ENCODE peak calls at places on chromosomes 4 and X, in seven cellular contexts. L is K562, W is GM23338, M is HepG2, N is HCT116, B is endothelial cell of umbilical vein, H is GM12878. V is an unnamed sample.

GRCh38 chrX:53883196-53883595 is 161.1 kb downstream of the PHF8 start:
- DNase-seq in H (no peak), L (no peak), W (no peak), N (no peak), M (peak), B (no peak), V (no peak)

GRCh38 chr4:165191814-165192499 is 15.4 kb upstream of the KLHL2 start:
- DNase-seq in L (no peak), W (no peak), N (no peak), M (no peak), H (no peak), B (no peak), V (no peak)

GRCh38 chr4:145231906-145232700 is 51.7 kb upstream of the OTUD4 start:
- DNase-seq in W (no peak), B (peak), M (no peak), H (no peak), L (no peak), N (no peak), V (no peak)

GRCh38 chr4:187227907-187228699 is 504.4 kb upstream of the FAT1 start:
- DNase-seq in N (no peak), L (no peak), M (no peak), W (no peak), B (no peak), H (no peak), V (no peak)

GRCh38 chr4:109729155-109729562 is 711 bp downstream of the PLA2G12A start:
- DNase-seq in M (no peak), N (no peak), W (peak), B (peak), H (no peak), L (peak), V (no peak)

GRCh38 chr4:150679767-150680088 is 97.8 kb downstream of the MAB21L2 start:
- DNase-seq in H (no peak), B (no peak), L (no peak), N (no peak), W (no peak), M (no peak), V (no peak)

GRCh38 chr4:7973545-7973981 is 33.9 kb upstream of the AFAP1 start:
- DNase-seq in M (no peak), L (no peak), B (no peak), H (no peak), W (no peak), N (no peak), V (no peak)

GRCh38 chrX:136147966-136148365 is 633 bp downstream of the FHL1 start:
- DNase-seq in L (no peak), B (no peak), N (no peak), M (no peak), H (no peak), W (peak), V (no peak)

GRCh38 chrX:44967221-44967620 is 94.2 kb downstream of the KDM6A start:
- DNase-seq in H (no peak), N (no peak), L (no peak), M (no peak), B (no peak), W (no peak), V (no peak)

GRCh38 chr4:88514557-88515511 is 8.7 kb downstream of the PYURF start:
- DNase-seq in M (peak), W (no peak), B (no peak), L (no peak), N (no peak), H (no peak), V (no peak)

GRCh38 chr4:128590773-128591172 is 218.7 kb upstream of the JADE1 start:
- DNase-seq in H (no peak), M (no peak), B (no peak), L (no peak), W (no peak), N (no peak), V (no peak)

GRCh38 chrX:132786217-132786616 is 172.2 kb downstream of the HS6ST2 start:
- DNase-seq in W (no peak), L (no peak), B (no peak), H (no peak), M (no peak), N (no peak), V (no peak)

GRCh38 chr4:19686456-19686855 is 565.2 kb upstream of the SLIT2 start:
- DNase-seq in H (no peak), B (no peak), L (no peak), N (no peak), W (no peak), M (no peak), V (no peak)

GRCh38 chr4:158282252-158282651 is 72.0 kb downstream of the TMEM144 start:
- DNase-seq in N (peak), L (no peak), W (no peak), H (no peak), M (no peak), B (no peak), V (no peak)

GRCh38 chrX:22575161-22575845 is 302.6 kb downstream of the CBLL2 start:
- DNase-seq in B (no peak), N (no peak), W (no peak), H (no peak), L (no peak), M (no peak), V (no peak)

GRCh38 chr4:110586137-110586850 is 36.6 kb downstream of the PITX2 start:
- DNase-seq in L (no peak), M (no peak), H (no peak), B (peak), N (peak), W (peak), V (peak)

GRCh38 chrX:47992093-47992375 is 11.8 kb downstream of the ZNF182 start:
- DNase-seq in L (no peak), W (no peak), B (no peak), M (no peak), H (no peak), N (no peak), V (no peak)

DNA sequence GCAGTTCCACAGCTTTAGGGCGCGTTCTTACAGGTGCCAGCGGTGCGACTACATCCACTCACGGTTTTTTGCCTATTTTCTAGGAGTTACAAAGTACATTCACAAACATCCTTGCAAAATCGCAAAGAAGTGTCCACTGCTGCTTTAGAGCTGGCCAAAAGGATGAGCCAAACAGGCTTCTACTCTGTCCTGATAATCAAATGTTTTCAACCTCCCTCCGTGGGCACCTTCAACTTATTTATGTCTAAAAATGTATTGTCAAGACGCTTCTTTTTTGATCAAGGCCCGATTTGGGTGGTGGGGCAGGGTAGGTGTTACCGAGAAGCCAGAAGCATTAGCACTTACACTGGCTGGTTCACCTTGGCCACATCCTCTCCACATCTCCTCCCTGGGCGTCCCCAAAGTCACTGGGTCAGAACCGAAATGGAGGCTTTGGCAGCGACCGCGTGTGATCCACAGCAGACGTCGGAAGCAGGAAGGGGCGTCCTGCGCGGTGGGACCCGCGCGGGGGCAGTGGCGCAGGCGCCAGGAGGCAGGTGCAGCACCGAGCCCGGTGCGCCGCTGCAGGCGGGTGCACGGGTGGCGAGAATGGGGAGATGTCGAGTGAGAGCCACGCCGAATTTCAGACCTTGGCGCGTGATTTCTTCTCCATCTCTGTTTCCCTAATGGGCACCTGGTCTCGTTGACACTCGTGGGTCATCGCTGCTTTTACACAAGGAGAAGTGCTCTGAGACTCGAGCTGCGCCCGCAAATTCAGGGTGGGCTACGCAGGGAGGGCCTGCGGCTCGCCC is 16.9 kb downstream of the NKX3-2 start:
- DNase-seq in W (no peak), L (peak), H (no peak), M (no peak), N (no peak), B (no peak), V (no peak)
- TF ChIP-seq EZH2 in W (peak), L (no peak), H (no peak), M (no peak), N (no peak), B (peak), V (no peak)

GRCh38 chr4:177921715-177922114 is 479.5 kb upstream of the AGA start:
- DNase-seq in M (no peak), B (no peak), L (no peak), W (no peak), H (no peak), N (no peak), V (no peak)
- TF ChIP-seq POLR2AphosphoS5 in M (no peak), B (no peak), L (no peak), W (no peak), H (no peak), N (no peak), V (no peak)

GRCh38 chrX:25022499-25023325 is 6.9 kb upstream of the ARX start:
- DNase-seq in N (no peak), W (peak), B (no peak), L (no peak), M (no peak), H (no peak), V (no peak)
- TF ChIP-seq EZH2 in N (no peak), W (peak), B (peak), L (no peak), M (no peak), H (no peak), V (no peak)

DNA sequence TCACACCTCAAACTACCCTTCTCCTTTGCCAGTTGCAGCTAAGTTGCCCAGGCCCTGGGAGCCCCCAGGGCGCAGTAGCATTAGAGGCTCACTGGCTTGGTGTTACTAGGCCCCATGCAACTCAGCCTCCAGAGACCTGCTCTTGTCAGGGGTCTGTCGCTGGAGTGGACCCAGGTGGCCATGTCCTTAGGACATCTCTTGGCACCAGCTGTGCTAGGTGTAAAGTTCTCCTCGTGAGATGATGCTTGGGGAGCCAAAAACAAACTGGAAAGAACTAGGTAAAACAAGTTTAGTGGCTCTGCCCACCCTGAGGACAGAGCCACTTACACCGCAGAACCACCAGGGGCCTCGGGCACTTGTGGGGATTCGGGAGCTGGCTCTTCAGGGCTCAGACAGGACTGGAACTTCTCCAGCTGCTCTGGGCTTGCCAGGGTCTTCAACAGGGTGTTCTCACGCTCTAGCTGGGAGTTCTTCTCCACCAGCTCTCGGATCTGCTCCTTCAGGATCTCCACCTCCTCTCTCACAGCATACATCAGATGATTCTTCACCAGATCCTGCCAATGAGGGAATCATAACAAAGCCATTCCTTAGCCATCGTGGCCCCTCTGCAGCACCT is 61.3 kb downstream of the TSC22D3 start:
- DNase-seq in M (no peak), H (no peak), N (no peak), W (no peak), B (no peak), L (no peak), V (no peak)
- TF ChIP-seq POLR2AphosphoS5 in M (no peak), H (no peak), N (no peak), W (no peak), B (no peak), L (no peak), V (no peak)

GRCh38 chr4:67983333-67983732 is 20.0 kb upstream of the TMPRSS11A start:
- DNase-seq in B (no peak), L (no peak), W (no peak), H (no peak), N (no peak), M (no peak), V (no peak)

GRCh38 chr4:67980512-67980911 is 17.2 kb upstream of the TMPRSS11A start:
- DNase-seq in W (no peak), L (no peak), H (no peak), M (no peak), N (no peak), B (no peak), V (no peak)
- TF ChIP-seq EZH2 in W (no peak), L (no peak), H (no peak), M (no peak), N (no peak), B (no peak), V (no peak)

DNA sequence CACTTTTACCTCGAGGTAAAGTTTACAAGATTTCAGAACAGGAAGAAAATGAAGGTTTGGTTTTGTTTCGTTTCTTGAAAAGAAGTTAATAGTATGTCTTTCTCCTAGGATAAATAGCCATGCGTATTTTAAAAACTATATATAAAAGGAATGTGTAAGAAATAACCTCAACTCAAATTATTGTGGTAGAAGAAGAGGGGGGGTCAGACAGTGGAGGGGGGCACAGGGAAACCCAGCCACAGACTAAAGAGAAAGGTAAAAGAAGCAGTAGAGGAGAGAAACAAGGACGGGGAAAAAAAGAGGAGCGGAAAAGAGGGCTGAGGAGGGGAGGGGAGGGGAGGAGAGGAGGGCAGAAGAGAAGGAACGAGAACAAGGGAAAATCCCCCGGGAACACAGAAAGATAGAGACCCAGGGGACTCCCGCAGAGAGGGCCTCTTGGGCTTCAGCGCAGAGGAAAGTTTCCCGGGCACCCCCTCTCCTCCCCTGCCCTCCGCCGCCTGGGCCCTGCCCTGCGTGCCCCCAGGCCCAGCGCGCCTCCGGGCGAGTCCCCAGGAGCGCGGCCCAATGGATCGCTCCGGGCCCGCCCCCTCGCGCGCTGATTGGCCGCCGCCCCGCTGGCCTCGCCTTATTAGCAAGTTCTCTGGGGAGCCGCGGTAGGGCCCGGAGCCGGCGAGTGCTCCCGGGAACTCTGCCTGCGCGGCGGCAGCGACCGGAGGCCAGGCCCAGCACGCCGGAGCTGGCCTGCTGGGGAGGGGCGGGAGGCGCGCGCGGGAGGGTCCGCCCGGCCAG is at the start of gene MSX1:
- DNase-seq in L (peak), M (peak), W (peak), H (no peak), N (peak), B (peak), V (no peak)
- TF ChIP-seq POLR2AphosphoS5 in L (peak), M (peak), W (peak), H (no peak), N (peak), B (peak), V (peak)